ENCODE peak calls at places on chromosomes 1 and 21, in four cellular contexts. B is IMR-90, J is psoas muscle, F is colonic mucosa. N is an unnamed sample.

GRCh38 chr21:46498335-46499050 is 39.8 kb downstream of the DIP2A start:
- DNase-seq in B (peak; percentile 45), J (no peak), F (no peak), N (no peak)

GRCh38 chr21:35933466-35933865 is 126.9 kb downstream of the SETD4 start:
- DNase-seq in B (peak; percentile 86), J (peak; percentile 64), F (no peak), N (peak; percentile 79)

GRCh38 chr21:14382835-14383595 is at the start of gene HSPA13:
- DNase-seq in B (peak; percentile 99), J (peak; percentile 100), F (peak; percentile 100), N (peak; percentile 99)

GRCh38 chr1:234746798-234747196 is 136.8 kb upstream of the IRF2BP2 start:
- DNase-seq in B (no peak), J (no peak), F (no peak), N (no peak)

GRCh38 chr1:166084613-166085012 is 82.2 kb downstream of the FAM78B start:
- DNase-seq in B (no peak), J (no peak), F (no peak), N (no peak)

GRCh38 chr21:38990424-38990794 is 184.7 kb downstream of the ETS2 start:
- DNase-seq in B (no peak), J (no peak), F (peak; percentile 56), N (no peak)

GRCh38 chr1:144101397-144102050 is 129.7 kb upstream of the FAM72C start:
- DNase-seq in B (no peak), J (peak; percentile 30), F (peak; percentile 20), N (no peak)

GRCh38 chr21:25350056-25350455 is 257.2 kb downstream of the MRPL39 start:
- DNase-seq in B (peak; percentile 60), J (no peak), F (no peak), N (no peak)

GRCh38 chr1:163036661-163037060 is 32.5 kb upstream of the RGS4 start:
- DNase-seq in B (peak; percentile 29), J (no peak), F (no peak), N (no peak)

GRCh38 chr1:220149742-220150141 is 55.8 kb downstream of the IARS2 start:
- DNase-seq in B (no peak), J (no peak), F (no peak), N (no peak)

GRCh38 chr1:31626451-31627202 is 9.1 kb downstream of the HCRTR1 start:
- DNase-seq in B (peak; percentile 29), J (peak; percentile 58), F (no peak), N (no peak)

GRCh38 chr1:172588296-172589291 is 55.6 kb downstream of the SUCO start:
- DNase-seq in B (peak; percentile 94), J (no peak), F (no peak), N (peak; percentile 71)

GRCh38 chr1:228044961-228045360 is 37.5 kb upstream of the ARF1 start:
- DNase-seq in B (no peak), J (no peak), F (no peak), N (no peak)

GRCh38 chr1:33612877-33613487 is 140.5 kb downstream of the ZSCAN20 start:
- DNase-seq in B (peak; percentile 64), J (peak; percentile 37), F (peak; percentile 41), N (peak; percentile 19)

GRCh38 chr1:200982071-200982945 is 41.2 kb downstream of the KIF21B start:
- DNase-seq in B (peak; percentile 52), J (no peak), F (no peak), N (peak; percentile 13)

GRCh38 chr1:40976952-40977690 is 2.4 kb upstream of the CTPS1 start:
- DNase-seq in B (peak; percentile 73), J (no peak), F (no peak), N (no peak)

GRCh38 chr1:231724876-231725647 is 98.5 kb downstream of the DISC1 start:
- DNase-seq in B (peak; percentile 36), J (no peak), F (peak; percentile 28), N (peak; percentile 4)

GRCh38 chr1:31790140-31790539 is 25.7 kb downstream of the SPOCD1 start:
- DNase-seq in B (no peak), J (no peak), F (no peak), N (no peak)

GRCh38 chr1:57192256-57192655 is 226.4 kb upstream of the C8B start:
- DNase-seq in B (no peak), J (no peak), F (no peak), N (no peak)

GRCh38 chr21:44462834-44463200 is 7.5 kb downstream of the LRRC3 start:
- DNase-seq in B (no peak), J (no peak), F (no peak), N (no peak)

GRCh38 chr1:18649713-18650370 is 19.2 kb downstream of the PAX7 start:
- DNase-seq in B (no peak), J (no peak), F (no peak), N (no peak)

GRCh38 chr1:182428043-182428442 is 21.9 kb upstream of the RGSL1 start:
- DNase-seq in B (no peak), J (no peak), F (no peak), N (no peak)

GRCh38 chr1:42403880-42404400 is 23.3 kb downstream of the RIMKLA start:
- DNase-seq in B (no peak), J (no peak), F (no peak), N (no peak)

GRCh38 chr1:67835663-67836452 is 2.6 kb upstream of the GNG12 start:
- DNase-seq in B (no peak), J (no peak), F (no peak), N (no peak)

GRCh38 chr1:60044881-60045280 is 28.7 kb downstream of the C1orf87 start:
- DNase-seq in B (no peak), J (no peak), F (no peak), N (no peak)

GRCh38 chr1:220878223-220879081 is 791 bp upstream of the HLX start:
- DNase-seq in B (no peak), J (peak; percentile 53), F (peak; percentile 53), N (no peak)

GRCh38 chr1:61504840-61505239 is 220.1 kb downstream of the TM2D1 start:
- DNase-seq in B (peak; percentile 19), J (no peak), F (no peak), N (peak; percentile 11)

GRCh38 chr21:32581732-32582131 is 3.6 kb downstream of the TCP10L start:
- DNase-seq in B (no peak), J (no peak), F (no peak), N (no peak)

GRCh38 chr1:45322486-45323040 is 4.1 kb upstream of the HPDL start:
- DNase-seq in B (no peak), J (no peak), F (no peak), N (no peak)

GRCh38 chr1:48082271-48082925 is 85.2 kb upstream of the TRABD2B start:
- DNase-seq in B (no peak), J (no peak), F (no peak), N (no peak)

GRCh38 chr1:115976062-115976899 is at the start of gene SLC22A15:
- DNase-seq in B (no peak), J (peak; percentile 51), F (peak; percentile 62), N (no peak)

GRCh38 chr1:203860396-203860951 is 925 bp upstream of the SNRPE start:
- DNase-seq in B (peak; percentile 10), J (peak; percentile 23), F (peak; percentile 65), N (no peak)
- H3K4me3 ChIP-seq in B (no peak overlapping the region), J (peak overlapping the region; percentile 100), F (peak overlapping the region; percentile 85), N (peak overlapping the region; percentile 66)

DNA sequence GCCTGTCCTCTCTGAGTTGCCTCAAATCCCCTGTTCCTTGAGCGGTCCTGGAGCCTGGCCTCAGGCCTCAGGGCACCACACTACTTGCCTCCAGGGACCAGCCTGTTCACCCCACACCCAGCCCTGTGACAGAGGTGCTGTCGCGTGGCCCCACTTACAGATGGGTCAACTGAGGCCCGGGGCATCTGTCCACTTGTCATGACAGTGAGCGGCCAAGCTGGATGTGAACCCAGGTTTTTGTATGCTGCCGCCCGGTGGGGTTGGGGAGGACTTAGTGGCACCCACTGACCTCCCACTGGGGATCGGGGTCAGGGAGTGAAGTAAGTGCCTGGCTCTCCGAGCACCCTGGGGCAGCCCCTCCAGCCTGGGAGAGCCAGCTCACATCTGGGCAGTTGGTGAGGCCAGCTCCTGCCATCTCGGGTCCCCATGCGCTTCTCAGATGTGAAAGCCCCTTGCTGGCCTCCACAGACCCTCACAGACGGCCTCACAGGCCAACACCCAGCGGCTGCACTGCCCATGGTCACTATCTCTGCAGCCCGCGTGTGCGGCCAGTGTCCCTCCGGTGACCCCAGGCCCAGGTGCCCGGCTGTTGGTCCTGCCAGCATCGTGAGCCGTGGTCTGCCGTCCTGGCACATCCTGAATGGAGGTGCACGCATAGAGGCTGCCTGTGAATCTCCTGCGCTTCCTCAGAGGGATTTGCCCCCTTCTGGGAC is 9.3 kb upstream of the FAAP20 start:
- DNase-seq in B (no peak), J (no peak), F (no peak), N (no peak)
- H3K4me3 ChIP-seq in B (peak overlapping the region; percentile 67), J (peak overlapping the region; percentile 69), F (peak overlapping the region; percentile 35), N (peak overlapping the region; percentile 53)

GRCh38 chr1:16903458-16903796 is 7.6 kb downstream of the RNU1-2 start:
- DNase-seq in B (no peak), J (no peak), F (no peak), N (no peak)

GRCh38 chr1:16905856-16906702 is 10.3 kb downstream of the RNU1-2 start:
- DNase-seq in B (peak; percentile 56), J (no peak), F (no peak), N (no peak)

GRCh38 chr1:16904560-16905111 is 8.9 kb downstream of the RNU1-2 start:
- DNase-seq in B (peak; percentile 100), J (peak; percentile 99), F (peak; percentile 97), N (peak; percentile 99)

GRCh38 chr1:16906873-16907272 is 11.1 kb downstream of the RNU1-2 start:
- DNase-seq in B (no peak), J (no peak), F (no peak), N (no peak)

GRCh38 chr1:16905112-16905855 is 9.5 kb downstream of the RNU1-2 start:
- DNase-seq in B (peak; percentile 96), J (no peak), F (no peak), N (peak; percentile 94)
- H3K4me3 ChIP-seq in B (peak overlapping the region; percentile 47), J (peak overlapping the region; percentile 81), F (peak overlapping the region; percentile 51), N (peak overlapping the region; percentile 59)

DNA sequence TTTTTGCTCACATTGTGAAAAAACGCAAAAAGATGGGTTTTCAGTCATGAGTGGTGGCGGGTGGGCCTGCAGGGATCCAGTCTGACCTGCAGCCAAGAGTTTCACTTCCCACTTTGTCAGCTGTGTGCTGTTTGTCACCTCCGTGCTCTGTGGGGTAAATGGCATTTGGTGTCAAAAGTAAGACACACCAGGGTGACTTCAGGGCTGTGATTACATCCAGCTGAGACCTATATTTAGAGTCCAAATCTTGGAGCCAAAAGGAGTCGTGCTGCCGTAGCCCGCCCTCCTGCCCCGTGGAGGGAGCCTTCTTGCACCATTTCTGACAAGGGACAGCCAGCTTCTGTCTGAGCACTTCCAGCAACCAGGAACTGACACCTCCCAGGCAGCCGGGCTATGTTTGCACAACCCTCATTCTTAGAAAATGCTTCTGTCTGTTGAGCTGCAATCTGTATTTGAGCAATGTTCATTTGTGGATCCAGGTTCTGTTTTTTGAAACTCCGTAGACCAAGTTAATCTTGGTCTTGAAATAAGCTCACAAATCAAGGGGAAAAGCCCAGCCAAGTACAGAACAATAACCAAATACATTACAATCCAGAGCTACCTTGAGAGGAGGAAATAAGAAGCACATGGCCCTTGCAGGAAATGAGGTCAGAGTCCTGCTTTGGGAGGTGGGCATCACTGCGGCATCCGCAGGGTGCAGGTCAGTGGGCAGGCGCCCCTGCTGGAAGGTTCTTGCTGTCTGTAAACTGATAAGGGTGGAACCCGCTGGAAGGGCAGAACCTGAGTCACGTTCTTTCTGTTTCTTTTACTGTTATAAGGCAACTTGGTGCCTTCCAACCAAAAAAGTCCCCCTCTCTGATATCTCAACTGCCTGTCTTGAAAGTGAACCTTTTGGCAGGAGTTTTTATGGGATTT is 14.4 kb downstream of the ABCG1 start:
- DNase-seq in B (peak; percentile 20), J (peak; percentile 89), F (peak; percentile 76), N (no peak)
- H3K4me3 ChIP-seq in B (no peak overlapping the region), J (peak overlapping the region; percentile 70), F (no peak overlapping the region), N (no peak overlapping the region)